ENCODE peak calls at places on chromosomes 7 and 10, in four cellular contexts. T is mammary epithelial cell; G is neural progenitor cell; N is effector memory CD4-positive, alpha-beta T cell. I is an unnamed sample.

GRCh38 chr7:121313793-121314676 is 14.8 kb upstream of the WNT16 start:
- DNase-seq in N (no peak), G (no peak), T (no peak), I (peak)

GRCh38 chr10:73965890-73966768 is 31.8 kb upstream of the VCL start:
- DNase-seq in T (peak), N (no peak), G (peak), I (peak)

GRCh38 chr7:121138262-121138933 is 149.9 kb downstream of the CPED1 start:
- DNase-seq in T (peak), N (no peak), G (no peak), I (no peak)

GRCh38 chr7:2120251-2120660 is 112.5 kb downstream of the MAD1L1 start:
- DNase-seq in T (no peak), N (peak), G (no peak), I (no peak)

GRCh38 chr7:45456747-45457146 is 117.4 kb upstream of the ADCY1 start:
- DNase-seq in N (no peak), G (no peak), T (no peak), I (no peak)

GRCh38 chr7:122628651-122629411 is 70.1 kb downstream of the RNF133 start:
- DNase-seq in N (no peak), T (no peak), G (no peak), I (no peak)

GRCh38 chr10:54985732-54986131 is 184.7 kb upstream of the PCDH15 start:
- DNase-seq in N (no peak), G (peak), T (peak), I (no peak)

GRCh38 chr10:7788640-7789335 is 811 bp downstream of the ATP5F1C start:
- DNase-seq in T (peak), G (peak), N (no peak), I (no peak)

GRCh38 chr10:24822557-24822956 is 98.9 kb upstream of the ARHGAP21 start:
- DNase-seq in G (no peak), N (no peak), T (no peak), I (no peak)

GRCh38 chr7:41438919-41439882 is 263.7 kb downstream of the INHBA start:
- DNase-seq in N (no peak), G (no peak), T (no peak), I (no peak)

GRCh38 chr10:107727762-107728317 is 563.3 kb upstream of the SORCS1 start:
- DNase-seq in N (no peak), T (peak), G (no peak), I (peak)

GRCh38 chr7:44193011-44193802 is 4.0 kb upstream of the GCK start:
- DNase-seq in N (no peak), T (no peak), G (no peak), I (no peak)

GRCh38 chr7:27619492-27619891 is 43.2 kb downstream of the HIBADH start:
- DNase-seq in N (no peak), G (no peak), T (no peak), I (no peak)

GRCh38 chr7:125563964-125564529 is 634.4 kb upstream of the POT1 start:
- DNase-seq in T (no peak), N (no peak), G (peak), I (no peak)

GRCh38 chr10:44858017-44858371 is 53.1 kb upstream of the TMEM72 start:
- DNase-seq in N (no peak), T (no peak), G (no peak), I (no peak)

GRCh38 chr10:96456296-96456840 is 57.4 kb downstream of the TLL2 start:
- DNase-seq in G (no peak), N (no peak), T (no peak), I (no peak)

GRCh38 chr7:2952316-2952715 is 91.4 kb downstream of the CARD11 start:
- DNase-seq in N (no peak), T (no peak), G (no peak), I (no peak)

GRCh38 chr10:31644931-31645633 is 283.5 kb downstream of the ARHGAP12 start:
- DNase-seq in T (no peak), G (no peak), N (no peak), I (no peak)

GRCh38 chr10:129023057-129023456 is 444.0 kb upstream of the MGMT start:
- DNase-seq in G (no peak), N (no peak), T (no peak), I (no peak)

GRCh38 chr7:121623130-121623872 is 227.2 kb upstream of the FAM3C start:
- DNase-seq in G (no peak), T (no peak), N (no peak), I (no peak)

GRCh38 chr10:88763441-88763840 is 3.6 kb downstream of the LIPN start:
- DNase-seq in N (no peak), T (peak), G (no peak), I (no peak)

GRCh38 chr10:78300526-78300925 is 266.9 kb downstream of the RPS24 start:
- DNase-seq in G (no peak), N (no peak), T (no peak), I (no peak)

GRCh38 chr10:73840403-73841301 is 29.3 kb upstream of the NDST2 start:
- DNase-seq in N (no peak), T (no peak), G (no peak), I (no peak)

GRCh38 chr10:118594392-118595063 is 920 bp downstream of the PRLHR start:
- DNase-seq in T (peak), N (peak), G (peak), I (no peak)

GRCh38 chr10:118592675-118593330 is 2.6 kb downstream of the PRLHR start:
- DNase-seq in N (no peak), G (no peak), T (no peak), I (no peak)

GRCh38 chr10:118595598-118596425 is at the start of gene PRLHR:
- DNase-seq in N (no peak), T (no peak), G (peak), I (no peak)

GRCh38 chr10:118595064-118595420 is 406 bp downstream of the PRLHR start:
- DNase-seq in G (no peak), T (no peak), N (no peak), I (no peak)

DNA sequence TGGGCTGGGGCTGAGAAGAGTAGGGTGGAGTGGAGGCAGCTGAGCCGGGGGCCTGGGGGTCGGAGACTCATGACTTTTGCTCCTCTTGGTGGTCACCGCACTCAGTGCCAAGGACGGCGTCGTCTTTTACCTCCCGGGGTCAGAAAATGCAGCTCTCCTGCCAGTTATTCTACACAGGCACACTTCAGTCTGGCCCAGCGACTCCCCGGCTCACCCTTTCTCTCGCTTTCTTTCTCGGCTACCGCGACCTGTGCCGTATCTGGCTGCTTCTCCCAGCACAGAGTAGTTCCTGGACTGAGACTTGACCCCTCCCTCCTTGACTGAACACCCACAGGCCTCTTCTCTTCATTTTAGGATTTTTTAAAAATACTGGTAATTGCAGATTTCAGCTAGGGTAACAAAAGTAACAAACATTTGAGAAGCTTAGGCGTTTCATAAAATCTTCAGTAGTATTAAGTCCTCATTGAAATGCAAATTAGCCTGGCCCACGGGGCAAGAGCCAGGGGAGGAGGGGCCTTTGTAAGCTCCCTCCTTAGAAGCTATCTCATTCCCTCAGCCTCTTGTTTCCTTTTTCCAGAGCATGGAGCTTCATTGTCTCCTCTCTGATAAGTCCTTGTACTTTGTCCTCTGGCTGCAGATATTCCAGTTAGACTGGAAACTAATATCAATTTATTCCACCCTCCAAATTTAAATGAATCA is 1.1 kb upstream of the PRLHR start:
- DNase-seq in T (no peak), G (peak), N (no peak), I (no peak)
- H3K4me3 ChIP-seq in T (no peak), G (peak), N (no peak), I (no peak)

DNA sequence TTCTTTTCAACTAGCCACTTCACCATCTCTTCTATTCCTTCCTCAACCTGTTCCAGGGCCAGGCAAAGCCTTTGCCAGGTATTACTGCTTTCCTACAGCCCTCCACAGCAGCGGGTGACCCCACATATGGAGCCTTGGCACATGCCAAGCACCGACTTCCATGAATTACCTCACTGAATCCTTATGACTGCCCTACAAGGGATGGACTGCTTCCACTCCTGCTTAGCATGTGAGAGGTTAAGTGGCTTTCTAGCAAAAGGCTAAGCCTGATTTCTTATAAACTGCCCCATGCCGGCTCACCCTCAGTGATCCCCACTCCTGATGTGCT is 44.0 kb upstream of the PDLIM1 start:
- DNase-seq in G (no peak), N (no peak), T (no peak), I (no peak)
- H3K4me3 ChIP-seq in G (no peak), N (no peak), T (no peak), I (no peak)

GRCh38 chr7:151115836-151116418 is 29.7 kb downstream of the AGAP3 start:
- DNase-seq in G (no peak), N (no peak), T (peak), I (no peak)

GRCh38 chr7:151118108-151119054 is 32.1 kb downstream of the AGAP3 start:
- DNase-seq in G (no peak), T (no peak), N (no peak), I (no peak)

GRCh38 chr7:151117565-151117964 is 31.3 kb downstream of the AGAP3 start:
- DNase-seq in N (peak), G (no peak), T (no peak), I (no peak)

GRCh38 chr7:151116603-151117002 is 30.3 kb downstream of the AGAP3 start:
- DNase-seq in N (no peak), T (no peak), G (no peak), I (no peak)

GRCh38 chr7:151117041-151117440 is 30.8 kb downstream of the AGAP3 start:
- DNase-seq in T (peak), N (no peak), G (no peak), I (no peak)
- H3K4me3 ChIP-seq in T (peak), N (peak), G (no peak), I (no peak)

GRCh38 chr7:151082151-151083070 is 882 bp downstream of the TMUB1 start:
- DNase-seq in N (no peak), T (peak), G (no peak), I (no peak)
- H3K4me3 ChIP-seq in N (peak), T (peak), G (peak), I (peak)

GRCh38 chr10:18261660-18262292 is 121.6 kb downstream of the CACNB2 start:
- DNase-seq in N (no peak), G (no peak), T (no peak), I (no peak)

GRCh38 chr10:18254692-18255091 is 114.5 kb downstream of the CACNB2 start:
- DNase-seq in G (no peak), N (no peak), T (no peak), I (no peak)

GRCh38 chr10:18264466-18264865 is 124.2 kb downstream of the CACNB2 start:
- DNase-seq in G (no peak), N (no peak), T (no peak), I (no peak)

GRCh38 chr10:18261063-18261462 is 120.8 kb downstream of the CACNB2 start:
- DNase-seq in N (no peak), G (peak), T (no peak), I (no peak)

DNA sequence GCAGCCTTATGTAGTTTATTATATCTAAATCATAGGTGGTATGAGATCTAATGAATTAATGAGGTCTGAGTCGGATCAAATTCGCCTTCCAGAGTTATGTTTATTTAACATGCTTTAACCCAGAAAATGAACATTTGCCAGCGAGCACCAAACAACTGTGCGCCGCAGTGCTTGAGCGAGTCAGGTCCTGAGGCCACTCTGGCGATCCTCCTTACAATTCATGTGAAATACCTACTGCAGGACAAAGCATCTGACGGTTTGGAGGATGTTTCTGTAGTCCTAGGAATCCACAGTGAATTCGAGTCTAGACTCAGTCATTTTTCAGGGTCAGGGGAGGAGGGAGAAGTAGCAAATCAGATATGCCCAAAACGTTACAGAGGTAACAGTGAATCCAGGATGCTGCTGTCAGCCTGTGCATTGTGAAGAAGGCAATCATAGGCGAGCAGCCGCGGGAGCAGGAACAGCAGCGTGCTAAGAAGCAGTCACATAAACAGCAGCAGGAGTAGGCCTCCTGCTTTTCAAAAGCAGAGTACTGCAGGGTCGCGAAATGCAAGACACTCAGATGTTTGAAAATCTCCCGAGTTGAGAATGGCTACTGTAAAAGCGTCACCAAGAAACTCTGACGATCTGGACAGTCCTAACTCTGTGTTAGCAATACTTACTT is 120.2 kb downstream of the CACNB2 start:
- DNase-seq in N (no peak), T (no peak), G (peak), I (no peak)
- H3K4me3 ChIP-seq in N (no peak), T (no peak), G (no peak), I (no peak)

I was measured in SJSA1.